ENCODE peak calls at places on chromosome 2, in seven cellular contexts. E is Daoy; C is GM23248; W is mammary epithelial cell; M is T-helper 9 cell; R is uterus; Z is stimulated activated naive B cell treated with anti-CD40 and anti-IgM and Interleukin-4, amounts not matched to agents 10 μg/mL and 1 μg/mL and 100 μg/mL, for 72 hours. P is an unnamed sample.

GRCh38 chr2:128384956-128385355 is 66.3 kb upstream of the HS6ST1 start:
- DNase-seq in E (no peak), W (no peak), Z (no peak), C (no peak), M (no peak), R (peak; percentile 9), P (no peak)

GRCh38 chr2:143182649-143183048 is 53.4 kb downstream of the ARHGAP15 start:
- DNase-seq in W (no peak), Z (no peak), C (no peak), E (no peak), R (no peak), M (no peak), P (no peak)

GRCh38 chr2:205276071-205276777 is 406.1 kb upstream of the NRP2 start:
- DNase-seq in R (no peak), E (no peak), C (peak; percentile 14), Z (no peak), M (no peak), W (no peak), P (no peak)

GRCh38 chr2:219356834-219357233 is 24.3 kb upstream of the RESP18 start:
- DNase-seq in R (no peak), Z (no peak), W (no peak), C (no peak), E (no peak), M (no peak), P (no peak)

GRCh38 chr2:84116132-84116531 is 342.9 kb downstream of the SUCLG1 start:
- DNase-seq in C (no peak), Z (no peak), E (no peak), R (no peak), W (no peak), M (no peak), P (no peak)

GRCh38 chr2:216651370-216651881 is 18.2 kb downstream of the IGFBP2 start:
- DNase-seq in W (peak; percentile 52), Z (no peak), M (no peak), R (no peak), E (no peak), C (peak; percentile 65), P (no peak)

GRCh38 chr2:188278388-188279092 is 13.1 kb upstream of the GULP1 start:
- DNase-seq in C (no peak), R (no peak), W (no peak), M (no peak), Z (no peak), E (no peak), P (no peak)

GRCh38 chr2:72023678-72024390 is 123.8 kb downstream of the CYP26B1 start:
- DNase-seq in R (no peak), C (no peak), Z (no peak), M (no peak), W (no peak), E (no peak), P (no peak)

GRCh38 chr2:160484859-160485520 is 8.6 kb downstream of the RBMS1 start:
- DNase-seq in C (no peak), E (no peak), Z (no peak), R (no peak), M (no peak), W (no peak), P (no peak)

GRCh38 chr2:223614534-223614933 is 12.4 kb upstream of the SCG2 start:
- DNase-seq in C (no peak), R (no peak), E (no peak), Z (no peak), M (no peak), W (no peak), P (no peak)

GRCh38 chr2:36561223-36561944 is 36.6 kb downstream of the FEZ2 start:
- DNase-seq in R (peak; percentile 29), C (peak; percentile 97), W (peak; percentile 75), Z (no peak), E (peak; percentile 93), M (no peak), P (no peak)

GRCh38 chr2:59875836-59876235 is 677.6 kb downstream of the BCL11A start:
- DNase-seq in Z (no peak), W (no peak), E (no peak), R (no peak), C (no peak), M (no peak), P (no peak)

GRCh38 chr2:44938287-44939073 is 3.0 kb upstream of the SIX3 start:
- DNase-seq in C (peak; percentile 43), R (no peak), Z (no peak), W (no peak), M (no peak), E (peak; percentile 35), P (no peak)

GRCh38 chr2:74267068-74267467 is 68.7 kb downstream of the MTHFD2 start:
- DNase-seq in M (peak; percentile 32), R (no peak), W (peak; percentile 10), C (no peak), E (peak; percentile 47), Z (no peak), P (peak; percentile 29)

GRCh38 chr2:33363599-33364300 is 112.7 kb upstream of the RASGRP3 start:
- DNase-seq in W (no peak), C (no peak), Z (no peak), M (no peak), R (no peak), E (peak; percentile 23), P (no peak)

GRCh38 chr2:216448829-216449228 is 36.5 kb downstream of the SMARCAL1 start:
- DNase-seq in Z (no peak), W (no peak), M (no peak), R (no peak), C (no peak), E (no peak), P (no peak)

GRCh38 chr2:26968001-26968400 is 2.4 kb upstream of the MAPRE3 start:
- DNase-seq in C (peak; percentile 36), Z (no peak), E (peak; percentile 89), R (no peak), W (peak; percentile 59), M (no peak), P (no peak)

GRCh38 chr2:166127217-166128155 is at the start of gene SCN1A:
- DNase-seq in W (peak; percentile 9), R (no peak), M (no peak), Z (no peak), C (peak; percentile 67), E (peak; percentile 4), P (peak; percentile 10)

GRCh38 chr2:43472527-43473194 is 123.2 kb downstream of the THADA start:
- DNase-seq in C (no peak), W (peak; percentile 43), Z (no peak), M (no peak), E (no peak), R (no peak), P (no peak)

GRCh38 chr2:58146707-58147106 is 94.4 kb downstream of the FANCL start:
- DNase-seq in W (peak; percentile 64), E (peak; percentile 42), R (no peak), C (peak; percentile 65), Z (no peak), M (no peak), P (no peak)

GRCh38 chr2:65300772-65301711 is 73.4 kb downstream of the ACTR2 start:
- DNase-seq in C (peak; percentile 93), E (peak; percentile 87), R (peak; percentile 28), Z (peak; percentile 73), M (peak; percentile 38), W (no peak), P (peak; percentile 80)

GRCh38 chr2:49255325-49256023 is 101.2 kb upstream of the FSHR start:
- DNase-seq in W (no peak), M (no peak), C (peak; percentile 11), Z (no peak), R (no peak), E (no peak), P (no peak)

GRCh38 chr2:141911485-141912066 is 219.2 kb downstream of the LRP1B start:
- DNase-seq in Z (no peak), C (no peak), W (peak; percentile 39), R (no peak), E (peak; percentile 2), M (no peak), P (no peak)

GRCh38 chr2:30240162-30240696 is 8.9 kb downstream of the LBH start:
- DNase-seq in M (no peak), C (no peak), Z (no peak), R (no peak), W (no peak), E (no peak), P (no peak)

GRCh38 chr2:3066831-3067230 is 310.8 kb downstream of the EIPR1 start:
- DNase-seq in W (no peak), E (no peak), M (no peak), R (no peak), C (no peak), Z (no peak), P (no peak)

GRCh38 chr2:64404002-64404731 is 49.8 kb upstream of the LGALSL start:
- DNase-seq in W (no peak), E (peak; percentile 73), Z (no peak), C (peak; percentile 39), R (peak; percentile 86), M (no peak), P (no peak)

GRCh38 chr2:79966882-79967281 is 337.7 kb downstream of the LRRTM1 start:
- DNase-seq in W (no peak), C (no peak), E (no peak), Z (no peak), M (no peak), R (no peak), P (no peak)

GRCh38 chr2:189115126-189115525 is 64.4 kb downstream of the COL5A2 start:
- DNase-seq in W (no peak), Z (no peak), E (no peak), M (no peak), R (no peak), C (peak; percentile 57), P (no peak)

GRCh38 chr2:85888020-85888744 is 608 bp downstream of the ST3GAL5 start:
- DNase-seq in E (peak; percentile 27), Z (peak; percentile 79), M (peak; percentile 7), C (peak; percentile 53), R (peak; percentile 48), W (no peak), P (peak; percentile 24)

GRCh38 chr2:101204400-101205095 is 48.1 kb upstream of the CNOT11 start:
- DNase-seq in M (no peak), R (no peak), W (no peak), Z (no peak), C (peak; percentile 34), E (no peak), P (no peak)

GRCh38 chr2:212147921-212148513 is 390.6 kb downstream of the ERBB4 start:
- DNase-seq in Z (no peak), M (no peak), C (peak; percentile 50), R (no peak), W (no peak), E (peak; percentile 3), P (peak; percentile 1)

GRCh38 chr2:215796160-215796559 is 217.2 kb downstream of the MREG start:
- DNase-seq in W (peak; percentile 79), C (peak; percentile 90), Z (no peak), R (peak; percentile 57), E (peak; percentile 84), M (no peak), P (no peak)

GRCh38 chr2:25309402-25309801 is 32.3 kb downstream of the DNMT3A start:
- DNase-seq in R (no peak), C (peak; percentile 54), Z (no peak), W (no peak), E (peak; percentile 55), M (peak; percentile 58), P (peak; percentile 69)

GRCh38 chr2:59389240-59389639 is 1148.1 kb upstream of the FANCL start:
- DNase-seq in W (peak; percentile 42), M (no peak), E (peak; percentile 19), Z (no peak), C (peak; percentile 0), R (no peak), P (no peak)

GRCh38 chr2:224584768-224585204 is 377 bp downstream of the CUL3 start:
- DNase-seq in Z (peak; percentile 58), W (peak; percentile 49), M (peak; percentile 43), C (peak; percentile 69), R (peak; percentile 37), E (peak; percentile 53), P (peak; percentile 50)

GRCh38 chr2:9763356-9764152 is 79.7 kb upstream of the TAF1B start:
- DNase-seq in E (peak; percentile 60), C (peak; percentile 91), W (no peak), R (no peak), M (no peak), Z (no peak), P (no peak)

GRCh38 chr2:163348843-163349395 is 386.9 kb downstream of the FIGN start:
- DNase-seq in C (peak; percentile 16), W (peak; percentile 23), E (peak; percentile 59), M (no peak), Z (no peak), R (peak; percentile 15), P (no peak)

GRCh38 chr2:61658841-61659780 is 121.0 kb upstream of the XPO1 start:
- DNase-seq in M (no peak), W (peak; percentile 21), E (peak; percentile 24), C (peak; percentile 65), R (no peak), Z (no peak), P (peak; percentile 30)